ENCODE peak calls at places on chromosome 16, in seven cellular contexts. U is H1, F is SK-N-SH, M is K562, K is HCT116, T is HepG2, Y is GM12878. P is an unnamed sample.

GRCh38 chr16:84065536-84066132 is 23.0 kb upstream of the SLC38A8 start:
- DNase-seq in U (no peak), F (peak; percentile 63), M (peak; percentile 70), K (peak; percentile 48), T (peak; percentile 58), Y (no peak), P (peak; percentile 56)

GRCh38 chr16:67397812-67398545 is 4.7 kb upstream of the TPPP3 start:
- DNase-seq in U (no peak), F (no peak), M (no peak), K (no peak), T (no peak), Y (no peak), P (no peak)

GRCh38 chr16:89350701-89351380 is 133.3 kb downstream of the ZNF778 start:
- DNase-seq in U (no peak), F (no peak), M (no peak), K (no peak), T (no peak), Y (no peak), P (no peak)

GRCh38 chr16:72950669-72951068 is 97.3 kb downstream of the ZFHX3 start:
- DNase-seq in U (no peak), F (no peak), M (no peak), K (no peak), T (no peak), Y (no peak), P (no peak)

GRCh38 chr16:290681-291405 is 7.9 kb downstream of the PDIA2 start:
- DNase-seq in U (no peak), F (no peak), M (no peak), K (no peak), T (no peak), Y (no peak), P (no peak)

GRCh38 chr16:46688101-46688656 is 799 bp downstream of the VPS35 start:
- DNase-seq in U (no peak), F (no peak), M (no peak), K (no peak), T (no peak), Y (no peak), P (peak; percentile 48)

GRCh38 chr16:11121909-11122692 is 133.9 kb downstream of the SOCS1 start:
- DNase-seq in U (no peak), F (peak; percentile 67), M (no peak), K (no peak), T (no peak), Y (no peak), P (peak; percentile 51)

GRCh38 chr16:24984101-24984500 is 31.1 kb downstream of the ARHGAP17 start:
- DNase-seq in U (no peak), F (no peak), M (no peak), K (no peak), T (no peak), Y (no peak), P (no peak)

GRCh38 chr16:2156025-2156848 is 655 bp downstream of the TRAF7 start:
- DNase-seq in U (no peak), F (peak; percentile 58), M (peak; percentile 30), K (no peak), T (peak; percentile 39), Y (no peak), P (peak; percentile 65)

GRCh38 chr16:83953796-83954576 is 946 bp downstream of the OSGIN1 start:
- DNase-seq in U (no peak), F (no peak), M (peak; percentile 68), K (peak; percentile 72), T (peak; percentile 73), Y (no peak), P (peak; percentile 46)

GRCh38 chr16:89598199-89598598 is 15.2 kb upstream of the DPEP1 start:
- DNase-seq in U (no peak), F (no peak), M (no peak), K (no peak), T (no peak), Y (no peak), P (no peak)

GRCh38 chr16:56382459-56382858 is 42.9 kb downstream of the AMFR start:
- DNase-seq in U (no peak), F (no peak), M (no peak), K (no peak), T (peak; percentile 86), Y (no peak), P (no peak)

GRCh38 chr16:82585675-82586074 is 41.1 kb upstream of the CDH13 start:
- DNase-seq in U (no peak), F (no peak), M (no peak), K (no peak), T (no peak), Y (no peak), P (no peak)

GRCh38 chr16:46686815-46687473 is 2.0 kb downstream of the VPS35 start:
- DNase-seq in U (no peak), F (no peak), M (no peak), K (no peak), T (no peak), Y (no peak), P (no peak)

GRCh38 chr16:24918641-24919040 is 72.9 kb downstream of the SLC5A11 start:
- DNase-seq in U (no peak), F (no peak), M (no peak), K (no peak), T (no peak), Y (no peak), P (no peak)

GRCh38 chr16:4913130-4913773 is 23.7 kb downstream of the PPL start:
- DNase-seq in U (no peak), F (no peak), M (no peak), K (no peak), T (no peak), Y (no peak), P (no peak)

GRCh38 chr16:64478258-64478906 is 643.5 kb downstream of the CDH11 start:
- DNase-seq in U (no peak), F (no peak), M (no peak), K (no peak), T (peak; percentile 64), Y (no peak), P (peak; percentile 90)

GRCh38 chr16:63982156-63982555 is 1139.7 kb downstream of the CDH11 start:
- DNase-seq in U (no peak), F (no peak), M (no peak), K (no peak), T (no peak), Y (no peak), P (no peak)

GRCh38 chr16:4700380-4700996 is 7.1 kb downstream of the NUDT16L1 start:
- DNase-seq in U (no peak), F (no peak), M (no peak), K (no peak), T (no peak), Y (no peak), P (no peak)

GRCh38 chr16:83351846-83352245 is 455.9 kb upstream of the HSBP1 start:
- DNase-seq in U (no peak), F (no peak), M (no peak), K (no peak), T (no peak), Y (no peak), P (no peak)

GRCh38 chr16:57667526-57668258 is 414 bp upstream of the ADGRG3 start:
- DNase-seq in U (peak; percentile 75), F (peak; percentile 50), M (peak; percentile 72), K (no peak), T (peak; percentile 91), Y (no peak), P (no peak)

GRCh38 chr16:27802664-27803450 is 252.9 kb downstream of the KATNIP start:
- DNase-seq in U (no peak), F (no peak), M (no peak), K (no peak), T (no peak), Y (no peak), P (no peak)

GRCh38 chr16:4319454-4319853 is 3.6 kb downstream of the GLIS2 start:
- DNase-seq in U (no peak), F (no peak), M (peak; percentile 51), K (no peak), T (no peak), Y (no peak), P (no peak)

GRCh38 chr16:85300451-85300968 is 188.2 kb upstream of the CIBAR2 start:
- DNase-seq in U (no peak), F (no peak), M (no peak), K (no peak), T (no peak), Y (no peak), P (no peak)

GRCh38 chr16:85303354-85303883 is 191.1 kb upstream of the CIBAR2 start:
- DNase-seq in U (peak; percentile 95), F (peak; percentile 81), M (peak; percentile 92), K (peak; percentile 65), T (peak; percentile 28), Y (no peak), P (peak; percentile 44)

GRCh38 chr16:85302848-85303353 is 190.6 kb upstream of the CIBAR2 start:
- DNase-seq in U (no peak), F (no peak), M (no peak), K (no peak), T (no peak), Y (no peak), P (no peak)

GRCh38 chr16:85301171-85301690 is 189.0 kb upstream of the CIBAR2 start:
- DNase-seq in U (no peak), F (peak; percentile 77), M (no peak), K (no peak), T (no peak), Y (no peak), P (no peak)

GRCh38 chr16:85302018-85302847 is 190.0 kb upstream of the CIBAR2 start:
- DNase-seq in U (no peak), F (no peak), M (peak; percentile 89), K (peak; percentile 31), T (no peak), Y (no peak), P (no peak)
- TF ChIP-seq POLR2AphosphoS5 in U (no peak), F (no peak), M (peak; percentile 34), K (no peak), T (no peak), Y (no peak), P (no peak)

GRCh38 chr16:86529160-86529559 is 18.8 kb downstream of the FOXF1 start:
- DNase-seq in U (no peak), F (no peak), M (no peak), K (no peak), T (no peak), Y (no peak), P (no peak)
- TF ChIP-seq MAX in U (no peak), F (peak; percentile 25), M (no peak), K (no peak), T (no peak), Y (no peak), P (no peak)

GRCh38 chr16:49849709-49850108 is 6.2 kb downstream of the ZNF423 start:
- DNase-seq in U (no peak), F (no peak), M (no peak), K (no peak), T (no peak), Y (no peak), P (no peak)
- TF ChIP-seq POLR2AphosphoS5 in U (no peak), F (no peak), M (no peak), K (no peak), T (no peak), Y (no peak), P (no peak)

DNA sequence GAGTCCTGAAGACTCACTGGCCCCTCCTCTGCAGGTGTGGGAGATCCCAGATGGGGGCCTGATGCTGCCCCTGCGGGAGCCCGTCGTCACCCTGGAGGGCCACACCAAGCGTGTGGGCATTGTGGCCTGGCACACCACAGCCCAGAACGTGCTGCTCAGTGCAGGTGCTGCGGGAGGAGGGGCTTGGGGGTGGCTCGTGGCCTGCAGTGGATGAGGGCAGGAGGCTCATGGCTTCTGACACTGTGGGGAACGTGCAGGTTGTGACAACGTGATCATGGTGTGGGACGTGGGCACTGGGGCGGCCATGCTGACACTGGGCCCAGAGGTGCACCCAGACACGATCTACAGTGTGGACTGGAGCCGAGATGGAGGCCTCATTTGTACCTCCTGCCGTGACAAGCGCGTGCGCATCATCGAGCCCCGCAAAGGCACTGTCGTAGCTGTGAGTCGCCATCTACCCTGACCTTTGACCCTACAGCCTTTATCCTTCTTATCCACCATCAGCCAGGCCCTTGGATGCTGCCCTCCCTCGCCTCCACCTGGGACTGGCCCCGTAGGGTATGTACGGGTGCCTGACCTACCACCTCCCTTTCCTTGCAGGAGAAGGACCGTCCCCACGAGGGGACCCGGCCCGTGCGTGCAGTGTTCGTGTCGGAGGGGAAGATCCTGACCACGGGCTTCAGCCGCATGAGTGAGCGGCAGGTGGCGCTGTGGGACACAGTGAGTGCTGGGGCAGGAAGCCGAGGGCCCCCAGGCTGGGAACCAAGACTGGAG is 3.6 kb downstream of the CORO1A start:
- DNase-seq in U (peak; percentile 94), F (peak; percentile 45), M (peak; percentile 66), K (no peak), T (peak; percentile 41), Y (peak; percentile 36), P (peak; percentile 52)
- TF ChIP-seq MAX in U (no peak), F (no peak), M (peak; percentile 72), K (no peak), T (no peak), Y (peak; percentile 44), P (no peak)